ENCODE peak calls at places on chromosomes 3 and 15, in ten cellular contexts. One of them, this sample, is unnamed.
A peak's percentile ranks its signal among the peaks of the same experiment; 100 is the strongest.

GRCh38 chr15:56469484-56469883 is 4.5 kb upstream of the MNS1 start:
- DNase-seq in iPS DF 6.9: no peak
- DNase-seq in tibial nerve: no peak
- DNase-seq in SJSA1: no peak
- DNase-seq in prostate gland: no peak
- DNase-seq in HCT116: no peak
- DNase-seq in breast epithelium: no peak
- DNase-seq in hepatocyte: no peak
- DNase-seq in esophagus squamous epithelium: no peak
- DNase-seq in CD8-positive, alpha-beta T cell: no peak
- DNase-seq in this sample: no peak

GRCh38 chr3:39378092-39378491 is 5.1 kb upstream of the SLC25A38 start:
- DNase-seq in prostate gland: peak; percentile 50
- DNase-seq in iPS DF 6.9: peak; percentile 82
- DNase-seq in SJSA1: no peak
- DNase-seq in hepatocyte: peak; percentile 79
- DNase-seq in CD8-positive, alpha-beta T cell: peak; percentile 68
- DNase-seq in HCT116: peak; percentile 45
- DNase-seq in breast epithelium: no peak
- DNase-seq in esophagus squamous epithelium: no peak
- DNase-seq in tibial nerve: no peak
- DNase-seq in this sample: peak; percentile 71

GRCh38 chr3:20104167-20104661 is 64.0 kb downstream of the KAT2B start:
- DNase-seq in HCT116: no peak
- DNase-seq in SJSA1: no peak
- DNase-seq in esophagus squamous epithelium: no peak
- DNase-seq in iPS DF 6.9: no peak
- DNase-seq in prostate gland: no peak
- DNase-seq in breast epithelium: no peak
- DNase-seq in tibial nerve: no peak
- DNase-seq in hepatocyte: no peak
- DNase-seq in CD8-positive, alpha-beta T cell: no peak
- DNase-seq in this sample: no peak

GRCh38 chr3:127286571-127287140 is 1.2 kb downstream of the PRR20G start:
- DNase-seq in breast epithelium: no peak
- DNase-seq in iPS DF 6.9: no peak
- DNase-seq in esophagus squamous epithelium: no peak
- DNase-seq in CD8-positive, alpha-beta T cell: no peak
- DNase-seq in HCT116: no peak
- DNase-seq in tibial nerve: no peak
- DNase-seq in SJSA1: no peak
- DNase-seq in hepatocyte: no peak
- DNase-seq in prostate gland: no peak
- DNase-seq in this sample: no peak

GRCh38 chr3:190384241-190384863 is 3.6 kb upstream of the CLDN16 start:
- DNase-seq in HCT116: peak; percentile 87
- DNase-seq in SJSA1: no peak
- DNase-seq in CD8-positive, alpha-beta T cell: no peak
- DNase-seq in prostate gland: peak; percentile 53
- DNase-seq in tibial nerve: peak; percentile 10
- DNase-seq in breast epithelium: no peak
- DNase-seq in esophagus squamous epithelium: no peak
- DNase-seq in hepatocyte: peak; percentile 78
- DNase-seq in iPS DF 6.9: no peak
- DNase-seq in this sample: no peak

GRCh38 chr3:147360936-147361670 is 45.2 kb downstream of the ZIC4 start:
- DNase-seq in prostate gland: no peak
- DNase-seq in SJSA1: no peak
- DNase-seq in breast epithelium: no peak
- DNase-seq in CD8-positive, alpha-beta T cell: no peak
- DNase-seq in HCT116: no peak
- DNase-seq in esophagus squamous epithelium: no peak
- DNase-seq in iPS DF 6.9: no peak
- DNase-seq in hepatocyte: peak; percentile 29
- DNase-seq in tibial nerve: no peak
- DNase-seq in this sample: peak; percentile 71

GRCh38 chr3:29668728-29669127 is 387.9 kb downstream of the RBMS3 start:
- DNase-seq in iPS DF 6.9: no peak
- DNase-seq in SJSA1: no peak
- DNase-seq in CD8-positive, alpha-beta T cell: no peak
- DNase-seq in hepatocyte: no peak
- DNase-seq in esophagus squamous epithelium: no peak
- DNase-seq in HCT116: no peak
- DNase-seq in breast epithelium: no peak
- DNase-seq in tibial nerve: no peak
- DNase-seq in prostate gland: no peak
- DNase-seq in this sample: no peak

GRCh38 chr15:90872481-90873184 is 4.2 kb downstream of the FURIN start:
- DNase-seq in tibial nerve: no peak
- DNase-seq in CD8-positive, alpha-beta T cell: no peak
- DNase-seq in prostate gland: no peak
- DNase-seq in SJSA1: peak; percentile 80
- DNase-seq in esophagus squamous epithelium: no peak
- DNase-seq in HCT116: no peak
- DNase-seq in breast epithelium: no peak
- DNase-seq in hepatocyte: peak; percentile 68
- DNase-seq in iPS DF 6.9: no peak
- DNase-seq in this sample: peak; percentile 43

GRCh38 chr3:69044608-69045007 is 7.5 kb downstream of the TMF1 start:
- DNase-seq in SJSA1: no peak
- DNase-seq in iPS DF 6.9: no peak
- DNase-seq in esophagus squamous epithelium: no peak
- DNase-seq in CD8-positive, alpha-beta T cell: no peak
- DNase-seq in tibial nerve: no peak
- DNase-seq in HCT116: no peak
- DNase-seq in breast epithelium: no peak
- DNase-seq in hepatocyte: no peak
- DNase-seq in prostate gland: no peak
- DNase-seq in this sample: no peak

GRCh38 chr3:11770477-11771381 is 76.0 kb downstream of the TAMM41 start:
- DNase-seq in hepatocyte: peak; percentile 94
- DNase-seq in iPS DF 6.9: peak; percentile 78
- DNase-seq in tibial nerve: peak; percentile 30
- DNase-seq in HCT116: peak; percentile 87
- DNase-seq in CD8-positive, alpha-beta T cell: peak; percentile 78
- DNase-seq in SJSA1: peak; percentile 68
- DNase-seq in esophagus squamous epithelium: peak; percentile 38
- DNase-seq in breast epithelium: peak; percentile 89
- DNase-seq in prostate gland: peak; percentile 97
- DNase-seq in this sample: peak; percentile 16

GRCh38 chr15:40793216-40793989 is 13.5 kb upstream of the ZFYVE19 start:
- DNase-seq in hepatocyte: peak; percentile 63
- DNase-seq in tibial nerve: no peak
- DNase-seq in CD8-positive, alpha-beta T cell: no peak
- DNase-seq in iPS DF 6.9: no peak
- DNase-seq in breast epithelium: no peak
- DNase-seq in SJSA1: peak; percentile 85
- DNase-seq in esophagus squamous epithelium: no peak
- DNase-seq in prostate gland: no peak
- DNase-seq in HCT116: peak; percentile 92
- DNase-seq in this sample: no peak

GRCh38 chr3:185867650-185868049 is 42.8 kb upstream of the IGF2BP2 start:
- DNase-seq in CD8-positive, alpha-beta T cell: no peak
- DNase-seq in prostate gland: no peak
- DNase-seq in hepatocyte: no peak
- DNase-seq in SJSA1: no peak
- DNase-seq in esophagus squamous epithelium: no peak
- DNase-seq in breast epithelium: no peak
- DNase-seq in iPS DF 6.9: no peak
- DNase-seq in HCT116: no peak
- DNase-seq in tibial nerve: no peak
- DNase-seq in this sample: no peak

GRCh38 chr15:70466895-70467529 is 296.3 kb downstream of the UACA start:
- DNase-seq in prostate gland: peak; percentile 53
- DNase-seq in SJSA1: no peak
- DNase-seq in iPS DF 6.9: no peak
- DNase-seq in hepatocyte: peak; percentile 75
- DNase-seq in breast epithelium: no peak
- DNase-seq in CD8-positive, alpha-beta T cell: peak; percentile 71
- DNase-seq in tibial nerve: peak; percentile 54
- DNase-seq in esophagus squamous epithelium: no peak
- DNase-seq in HCT116: peak; percentile 37
- DNase-seq in this sample: peak; percentile 77

GRCh38 chr3:7745711-7746110 is 755.9 kb upstream of the LMCD1 start:
- DNase-seq in breast epithelium: no peak
- DNase-seq in esophagus squamous epithelium: no peak
- DNase-seq in prostate gland: no peak
- DNase-seq in iPS DF 6.9: no peak
- DNase-seq in hepatocyte: no peak
- DNase-seq in SJSA1: no peak
- DNase-seq in tibial nerve: no peak
- DNase-seq in CD8-positive, alpha-beta T cell: no peak
- DNase-seq in HCT116: no peak
- DNase-seq in this sample: no peak

GRCh38 chr3:51388286-51389029 is 2.6 kb upstream of the RBM15B start:
- DNase-seq in esophagus squamous epithelium: no peak
- DNase-seq in prostate gland: peak; percentile 79
- DNase-seq in tibial nerve: no peak
- DNase-seq in hepatocyte: peak; percentile 78
- DNase-seq in iPS DF 6.9: no peak
- DNase-seq in SJSA1: no peak
- DNase-seq in CD8-positive, alpha-beta T cell: peak; percentile 47
- DNase-seq in HCT116: peak; percentile 26
- DNase-seq in breast epithelium: peak; percentile 63
- DNase-seq in this sample: no peak

GRCh38 chr15:70632079-70632850 is 131.1 kb downstream of the UACA start:
- DNase-seq in CD8-positive, alpha-beta T cell: no peak
- DNase-seq in esophagus squamous epithelium: no peak
- DNase-seq in tibial nerve: no peak
- DNase-seq in prostate gland: no peak
- DNase-seq in iPS DF 6.9: no peak
- DNase-seq in SJSA1: no peak
- DNase-seq in breast epithelium: no peak
- DNase-seq in HCT116: no peak
- DNase-seq in hepatocyte: peak; percentile 22
- DNase-seq in this sample: no peak

GRCh38 chr15:50113187-50113505 is 5.9 kb downstream of the ATP8B4 start:
- DNase-seq in prostate gland: no peak
- DNase-seq in SJSA1: no peak
- DNase-seq in tibial nerve: no peak
- DNase-seq in breast epithelium: no peak
- DNase-seq in CD8-positive, alpha-beta T cell: no peak
- DNase-seq in HCT116: no peak
- DNase-seq in hepatocyte: no peak
- DNase-seq in esophagus squamous epithelium: no peak
- DNase-seq in iPS DF 6.9: no peak
- DNase-seq in this sample: no peak

GRCh38 chr3:9778518-9779129 is 8.9 kb upstream of the CAMK1 start:
- DNase-seq in prostate gland: no peak
- DNase-seq in iPS DF 6.9: no peak
- DNase-seq in HCT116: no peak
- DNase-seq in breast epithelium: no peak
- DNase-seq in CD8-positive, alpha-beta T cell: no peak
- DNase-seq in hepatocyte: no peak
- DNase-seq in SJSA1: no peak
- DNase-seq in esophagus squamous epithelium: no peak
- DNase-seq in tibial nerve: no peak
- DNase-seq in this sample: no peak

DNA sequence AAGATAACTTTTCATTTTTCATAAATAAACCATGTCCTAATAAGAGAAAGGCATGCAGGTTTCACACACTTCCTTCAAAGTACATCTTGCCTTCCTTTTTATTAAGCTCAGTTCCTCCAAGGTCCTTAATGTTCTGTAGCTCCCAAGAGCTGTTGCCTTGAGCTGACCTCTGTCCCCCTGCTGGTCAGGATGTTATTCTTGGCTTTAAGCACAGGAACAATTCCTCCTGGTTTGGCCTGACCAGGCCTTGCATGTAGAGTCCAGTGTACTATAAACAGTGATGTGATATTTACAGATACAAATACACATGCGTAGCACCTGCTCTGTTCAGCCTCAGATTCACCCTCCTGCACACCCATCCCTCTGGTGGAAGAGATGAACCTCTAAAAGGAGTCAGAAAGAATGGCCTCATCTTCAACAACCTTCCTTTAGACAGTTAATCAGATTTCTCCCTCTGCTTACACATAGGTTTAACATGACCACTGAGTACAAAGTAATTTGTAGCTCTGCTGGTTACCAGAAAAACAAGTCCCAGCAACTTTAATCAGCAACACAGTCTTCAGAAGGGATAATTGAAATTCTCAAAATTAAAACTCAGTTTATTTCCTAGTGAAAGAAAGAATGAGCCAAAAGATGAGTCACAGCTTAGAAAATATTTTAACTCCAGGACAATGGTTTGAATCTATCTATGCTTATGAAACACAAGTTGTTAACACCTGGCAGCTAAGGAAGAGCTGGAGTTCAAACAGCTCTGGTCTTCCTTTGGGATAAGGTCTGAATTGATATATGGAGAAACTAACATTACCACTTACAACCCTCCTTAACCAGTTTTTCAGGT is 46.5 kb downstream of the PTPN9 start:
- DNase-seq in hepatocyte: peak; percentile 52
- DNase-seq in iPS DF 6.9: peak; percentile 33
- DNase-seq in HCT116: peak; percentile 49
- DNase-seq in CD8-positive, alpha-beta T cell: no peak
- DNase-seq in esophagus squamous epithelium: no peak
- DNase-seq in breast epithelium: no peak
- DNase-seq in SJSA1: peak; percentile 44
- DNase-seq in tibial nerve: peak; percentile 79
- DNase-seq in prostate gland: peak; percentile 21
- DNase-seq in this sample: no peak
- H3K4me3 ChIP-seq in hepatocyte: no peak overlapping the region
- H3K4me3 ChIP-seq in iPS DF 6.9: no peak overlapping the region
- H3K4me3 ChIP-seq in HCT116: no peak overlapping the region
- H3K4me3 ChIP-seq in CD8-positive, alpha-beta T cell: no peak overlapping the region
- H3K4me3 ChIP-seq in esophagus squamous epithelium: peak overlapping the region; percentile 8
- H3K4me3 ChIP-seq in breast epithelium: no peak overlapping the region
- H3K4me3 ChIP-seq in SJSA1: no peak overlapping the region
- H3K4me3 ChIP-seq in tibial nerve: no peak overlapping the region
- H3K4me3 ChIP-seq in prostate gland: no peak overlapping the region
- H3K4me3 ChIP-seq in this sample: no peak overlapping the region

GRCh38 chr3:66444146-66444644 is 56.6 kb downstream of the LRIG1 start:
- DNase-seq in SJSA1: no peak
- DNase-seq in hepatocyte: no peak
- DNase-seq in iPS DF 6.9: no peak
- DNase-seq in HCT116: no peak
- DNase-seq in esophagus squamous epithelium: no peak
- DNase-seq in CD8-positive, alpha-beta T cell: no peak
- DNase-seq in breast epithelium: no peak
- DNase-seq in tibial nerve: no peak
- DNase-seq in prostate gland: no peak
- DNase-seq in this sample: no peak
- H3K4me1 ChIP-seq in SJSA1: peaks cover 31% of the 10 kb centered on the region
- H3K4me1 ChIP-seq in hepatocyte: peaks cover 18% of the 10 kb centered on the region
- H3K4me1 ChIP-seq in iPS DF 6.9: peaks cover 18% of the 10 kb centered on the region
- H3K4me1 ChIP-seq in HCT116: no peaks in the 10 kb centered on the region
- H3K4me1 ChIP-seq in esophagus squamous epithelium: peaks cover 46% of the 10 kb centered on the region
- H3K4me1 ChIP-seq in CD8-positive, alpha-beta T cell: peaks cover 4% of the 10 kb centered on the region
- H3K4me1 ChIP-seq in breast epithelium: peaks cover 32% of the 10 kb centered on the region
- H3K4me1 ChIP-seq in tibial nerve: peaks cover 30% of the 10 kb centered on the region
- H3K4me1 ChIP-seq in prostate gland: peaks cover 47% of the 10 kb centered on the region
- H3K4me1 ChIP-seq in this sample: peaks cover 3% of the 10 kb centered on the region

GRCh38 chr15:19956124-19956796 is 585.3 kb downstream of the GOLGA6L6 start:
- DNase-seq in esophagus squamous epithelium: no peak
- DNase-seq in HCT116: no peak
- DNase-seq in SJSA1: no peak
- DNase-seq in hepatocyte: no peak
- DNase-seq in iPS DF 6.9: no peak
- DNase-seq in tibial nerve: no peak
- DNase-seq in breast epithelium: no peak
- DNase-seq in CD8-positive, alpha-beta T cell: no peak
- DNase-seq in prostate gland: no peak
- DNase-seq in this sample: no peak
- H3K4me3 ChIP-seq in esophagus squamous epithelium: no peak overlapping the region
- H3K4me3 ChIP-seq in HCT116: no peak overlapping the region
- H3K4me3 ChIP-seq in SJSA1: no peak overlapping the region
- H3K4me3 ChIP-seq in hepatocyte: no peak overlapping the region
- H3K4me3 ChIP-seq in iPS DF 6.9: no peak overlapping the region
- H3K4me3 ChIP-seq in tibial nerve: no peak overlapping the region
- H3K4me3 ChIP-seq in breast epithelium: no peak overlapping the region
- H3K4me3 ChIP-seq in CD8-positive, alpha-beta T cell: no peak overlapping the region
- H3K4me3 ChIP-seq in prostate gland: no peak overlapping the region
- H3K4me3 ChIP-seq in this sample: no peak overlapping the region

GRCh38 chr15:39625856-39626255 is 45.0 kb downstream of the THBS1 start:
- DNase-seq in SJSA1: no peak
- DNase-seq in iPS DF 6.9: no peak
- DNase-seq in breast epithelium: no peak
- DNase-seq in HCT116: no peak
- DNase-seq in hepatocyte: no peak
- DNase-seq in tibial nerve: no peak
- DNase-seq in CD8-positive, alpha-beta T cell: no peak
- DNase-seq in prostate gland: no peak
- DNase-seq in esophagus squamous epithelium: no peak
- DNase-seq in this sample: no peak
- H3K4me1 ChIP-seq in SJSA1: peaks cover 37% of the 10 kb centered on the region
- H3K4me1 ChIP-seq in iPS DF 6.9: no peaks in the 10 kb centered on the region
- H3K4me1 ChIP-seq in breast epithelium: no peaks in the 10 kb centered on the region
- H3K4me1 ChIP-seq in HCT116: peaks cover 3% of the 10 kb centered on the region
- H3K4me1 ChIP-seq in hepatocyte: peaks cover 21% of the 10 kb centered on the region
- H3K4me1 ChIP-seq in tibial nerve: peaks cover 36% of the 10 kb centered on the region
- H3K4me1 ChIP-seq in CD8-positive, alpha-beta T cell: peaks cover 78% of the 10 kb centered on the region
- H3K4me1 ChIP-seq in prostate gland: peaks cover 7% of the 10 kb centered on the region
- H3K4me1 ChIP-seq in esophagus squamous epithelium: peaks cover 28% of the 10 kb centered on the region
- H3K4me1 ChIP-seq in this sample: no peaks in the 10 kb centered on the region

This sample was measured in HAP-1.